ENCODE peak calls at places on chromosome 4, in four cellular contexts. C is EH, U is BE2C, S is NCI-H1417. R is an unnamed sample.
A peak's percentile ranks its signal among the peaks of the same experiment; 100 is the strongest.

GRCh38 chr4:13611283-13611842 is 16.2 kb downstream of the BOD1L1 start:
- DNase-seq in C (peak; percentile 16), U (no peak), S (no peak), R (peak; percentile 61)

GRCh38 chr4:183831026-183831446 is 74.1 kb upstream of the STOX2 start:
- DNase-seq in C (no peak), U (no peak), S (no peak), R (no peak)

GRCh38 chr4:6032249-6033244 is 14.3 kb upstream of the C4orf50 start:
- DNase-seq in C (no peak), U (no peak), S (no peak), R (no peak)

GRCh38 chr4:25654031-25654970 is 1.4 kb upstream of the SLC34A2 start:
- DNase-seq in C (peak; percentile 27), U (no peak), S (no peak), R (no peak)

GRCh38 chr4:113880240-113881028 is 99.0 kb downstream of the ARSJ start:
- DNase-seq in C (no peak), U (no peak), S (no peak), R (no peak)

GRCh38 chr4:17517664-17518063 is 2.7 kb downstream of the CLRN2 start:
- DNase-seq in C (no peak), U (no peak), S (peak; percentile 17), R (no peak)

GRCh38 chr4:77695769-77696168 is 90.1 kb downstream of the CXCL13 start:
- DNase-seq in C (peak; percentile 95), U (no peak), S (no peak), R (peak; percentile 96)

GRCh38 chr4:145099653-145100052 is 1.5 kb downstream of the ABCE1 start:
- DNase-seq in C (peak; percentile 27), U (no peak), S (no peak), R (no peak)